ENCODE peak calls at places on chromosome 18, in six cellular contexts. O is A549, S is H9, H is colonic mucosa, V is T follicular helper cell, E is GM12878. G is an unnamed sample.

GRCh38 chr18:75207298-75208054 is 1.5 kb downstream of the PTGR3 start:
- DNase-seq in S (no peak), O (no peak), E (no peak), H (no peak), V (no peak), G (no peak)

GRCh38 chr18:48615566-48616401 is 77.0 kb downstream of the CTIF start:
- DNase-seq in V (no peak), H (peak), E (no peak), O (no peak), S (no peak), G (peak)

GRCh38 chr18:3596324-3597158 is 146.6 kb downstream of the TGIF1 start:
- DNase-seq in H (peak), E (no peak), O (no peak), S (peak), V (no peak), G (peak)

GRCh38 chr18:69484699-69485396 is 84.2 kb downstream of the DOK6 start:
- DNase-seq in E (no peak), O (no peak), V (no peak), S (no peak), H (no peak), G (no peak)

GRCh38 chr18:55781481-55781957 is 193.5 kb upstream of the TCF4 start:
- DNase-seq in O (peak), V (no peak), E (no peak), H (no peak), S (peak), G (peak)

GRCh38 chr18:22168360-22168921 is 948 bp upstream of the GATA6 start:
- DNase-seq in V (no peak), S (peak), O (peak), E (no peak), H (peak), G (peak)

GRCh38 chr18:12630136-12630535 is 27.8 kb downstream of the SPIRE1 start:
- DNase-seq in S (no peak), O (no peak), H (no peak), E (no peak), V (no peak), G (no peak)

GRCh38 chr18:42274488-42275137 is 319.6 kb downstream of the PIK3C3 start:
- DNase-seq in O (no peak), V (no peak), E (no peak), S (peak), H (no peak), G (no peak)

GRCh38 chr18:48820483-48821250 is 130.1 kb downstream of the SMAD7 start:
- DNase-seq in O (no peak), E (peak), H (no peak), S (peak), V (no peak), G (no peak)

GRCh38 chr18:44796505-44797198 is 116.0 kb downstream of the SETBP1 start:
- DNase-seq in V (no peak), S (no peak), H (no peak), O (no peak), E (no peak), G (no peak)

GRCh38 chr18:34322365-34323289 is 97.9 kb upstream of the NOL4 start:
- DNase-seq in V (no peak), S (peak), E (peak), H (peak), O (no peak), G (no peak)

GRCh38 chr18:47689386-47689785 is 241.1 kb downstream of the SMAD2 start:
- DNase-seq in O (no peak), S (peak), E (no peak), H (no peak), V (no peak), G (no peak)

GRCh38 chr18:58041633-58042032 is 2.4 kb upstream of the NEDD4L start:
- DNase-seq in O (no peak), V (no peak), H (peak), E (no peak), S (no peak), G (peak)

GRCh38 chr18:32480581-32480980 is 9.9 kb upstream of the GAREM1 start:
- DNase-seq in H (no peak), O (no peak), V (no peak), S (no peak), E (no peak), G (no peak)

GRCh38 chr18:51196116-51196810 is 1.2 kb downstream of the MEX3C start:
- DNase-seq in E (no peak), O (peak), H (peak), V (peak), S (no peak), G (peak)

GRCh38 chr18:46715062-46715461 is 41.8 kb downstream of the ST8SIA5 start:
- DNase-seq in S (no peak), O (no peak), H (no peak), V (no peak), E (no peak), G (no peak)

GRCh38 chr18:11096839-11097750 is 52.3 kb downstream of the PIEZO2 start:
- DNase-seq in E (no peak), V (no peak), S (no peak), O (no peak), H (no peak), G (no peak)

GRCh38 chr18:75455249-75456183 is 28.0 kb upstream of the SMIM21 start:
- DNase-seq in V (no peak), E (no peak), S (peak), H (no peak), O (no peak), G (no peak)

GRCh38 chr18:907171-907879 is 2.7 kb downstream of the ADCYAP1 start:
- DNase-seq in E (no peak), S (peak), H (no peak), O (no peak), V (no peak), G (no peak)

GRCh38 chr18:7177131-7177744 is 53.7 kb upstream of the LRRC30 start:
- DNase-seq in H (no peak), O (peak), E (no peak), V (no peak), S (no peak), G (no peak)

GRCh38 chr18:72672364-72673151 is 128.4 kb upstream of the CBLN2 start:
- DNase-seq in V (no peak), O (peak), H (no peak), S (no peak), E (no peak), G (no peak)

GRCh38 chr18:34909637-34910364 is 131.4 kb upstream of the MAPRE2 start:
- DNase-seq in O (no peak), H (no peak), S (no peak), V (no peak), E (no peak), G (no peak)

GRCh38 chr18:67483237-67483636 is 33.3 kb downstream of the DSEL start:
- DNase-seq in E (no peak), O (no peak), V (no peak), S (no peak), H (no peak), G (no peak)

GRCh38 chr18:9335255-9336045 is 877 bp downstream of the TWSG1 start:
- DNase-seq in O (no peak), S (no peak), V (no peak), E (no peak), H (no peak), G (no peak)

GRCh38 chr18:9444549-9444948 is 30.8 kb upstream of the RALBP1 start:
- DNase-seq in E (no peak), O (no peak), H (no peak), V (no peak), S (no peak), G (no peak)

GRCh38 chr18:33839452-33840225 is 261.6 kb downstream of the ASXL3 start:
- DNase-seq in O (peak), E (no peak), H (peak), S (no peak), V (no peak), G (peak)

GRCh38 chr18:80176334-80177080 is 67.4 kb downstream of the ADNP2 start:
- DNase-seq in V (no peak), E (no peak), H (no peak), O (no peak), S (no peak), G (no peak)

GRCh38 chr18:79513381-79514081 is 117.8 kb downstream of the NFATC1 start:
- DNase-seq in O (no peak), H (peak), S (peak), V (no peak), E (no peak), G (no peak)

GRCh38 chr18:26425148-26425531 is 123.2 kb downstream of the KCTD1 start:
- DNase-seq in O (no peak), E (no peak), V (no peak), S (no peak), H (no peak), G (no peak)

GRCh38 chr18:37578886-37579513 is 13.4 kb upstream of the CELF4 start:
- DNase-seq in O (peak), H (no peak), V (no peak), E (no peak), S (no peak), G (no peak)

GRCh38 chr18:78479443-78479842 is 500.2 kb upstream of the SALL3 start:
- DNase-seq in S (no peak), O (no peak), V (no peak), E (no peak), H (no peak), G (no peak)

GRCh38 chr18:74268933-74269620 is 22.7 kb downstream of the CYB5A start:
- DNase-seq in O (no peak), E (no peak), H (no peak), S (no peak), V (no peak), G (no peak)